ENCODE peak calls at places on chromosomes 7 and 10, in six cellular contexts. One of them, this sample, is unnamed.
A peak's percentile ranks its signal among the peaks of the same experiment; 100 is the strongest.

GRCh38 chr7:20647908-20648776 is 32.7 kb downstream of the ABCB5 start:
- DNase-seq in heart left ventricle: no peak
- DNase-seq in fibroblast of mammary gland: peak; percentile 14
- DNase-seq in GM12865: peak; percentile 49
- DNase-seq in activated B cell treated with CpG ODN at 0.5 μM for 24 hours: no peak
- DNase-seq in fibroblast of the aortic adventitia: peak; percentile 47
- DNase-seq in this sample: no peak

GRCh38 chr10:31940839-31941653 is 12.4 kb upstream of the ARHGAP12 start:
- DNase-seq in fibroblast of mammary gland: peak; percentile 96
- DNase-seq in activated B cell treated with CpG ODN at 0.5 μM for 24 hours: no peak
- DNase-seq in GM12865: no peak
- DNase-seq in heart left ventricle: no peak
- DNase-seq in fibroblast of the aortic adventitia: peak; percentile 89
- DNase-seq in this sample: no peak

GRCh38 chr10:16777473-16778370 is 39.5 kb downstream of the RSU1 start:
- DNase-seq in GM12865: peak; percentile 70
- DNase-seq in fibroblast of mammary gland: peak; percentile 72
- DNase-seq in fibroblast of the aortic adventitia: peak; percentile 73
- DNase-seq in activated B cell treated with CpG ODN at 0.5 μM for 24 hours: no peak
- DNase-seq in heart left ventricle: no peak
- DNase-seq in this sample: no peak

GRCh38 chr7:38229386-38229785 is 44.0 kb downstream of the TARP start:
- DNase-seq in activated B cell treated with CpG ODN at 0.5 μM for 24 hours: no peak
- DNase-seq in fibroblast of the aortic adventitia: peak; percentile 16
- DNase-seq in fibroblast of mammary gland: peak; percentile 71
- DNase-seq in GM12865: no peak
- DNase-seq in heart left ventricle: no peak
- DNase-seq in this sample: no peak

GRCh38 chr7:100951888-100952560 is 2.7 kb downstream of the MUC3A start:
- DNase-seq in fibroblast of mammary gland: no peak
- DNase-seq in GM12865: no peak
- DNase-seq in heart left ventricle: no peak
- DNase-seq in fibroblast of the aortic adventitia: no peak
- DNase-seq in activated B cell treated with CpG ODN at 0.5 μM for 24 hours: no peak
- DNase-seq in this sample: no peak

GRCh38 chr10:95569368-95569767 is 8.2 kb upstream of the SORBS1 start:
- DNase-seq in GM12865: no peak
- DNase-seq in fibroblast of mammary gland: peak; percentile 19
- DNase-seq in heart left ventricle: no peak
- DNase-seq in activated B cell treated with CpG ODN at 0.5 μM for 24 hours: no peak
- DNase-seq in fibroblast of the aortic adventitia: peak; percentile 10
- DNase-seq in this sample: no peak

GRCh38 chr7:34187908-34188307 is 282.6 kb downstream of the BMPER start:
- DNase-seq in fibroblast of mammary gland: peak; percentile 11
- DNase-seq in fibroblast of the aortic adventitia: no peak
- DNase-seq in GM12865: no peak
- DNase-seq in heart left ventricle: no peak
- DNase-seq in activated B cell treated with CpG ODN at 0.5 μM for 24 hours: no peak
- DNase-seq in this sample: no peak

GRCh38 chr7:130210181-130210935 is 2.7 kb downstream of the SSMEM1 start:
- DNase-seq in heart left ventricle: no peak
- DNase-seq in fibroblast of the aortic adventitia: peak; percentile 17
- DNase-seq in fibroblast of mammary gland: peak; percentile 28
- DNase-seq in activated B cell treated with CpG ODN at 0.5 μM for 24 hours: no peak
- DNase-seq in GM12865: no peak
- DNase-seq in this sample: no peak

GRCh38 chr10:88413412-88413811 is 169.7 kb downstream of the RNLS start:
- DNase-seq in fibroblast of mammary gland: no peak
- DNase-seq in fibroblast of the aortic adventitia: no peak
- DNase-seq in heart left ventricle: no peak
- DNase-seq in GM12865: no peak
- DNase-seq in activated B cell treated with CpG ODN at 0.5 μM for 24 hours: no peak
- DNase-seq in this sample: no peak

GRCh38 chr7:92880212-92881090 is 44.1 kb upstream of the CDK6 start:
- DNase-seq in heart left ventricle: no peak
- DNase-seq in GM12865: peak; percentile 63
- DNase-seq in fibroblast of mammary gland: peak; percentile 37
- DNase-seq in fibroblast of the aortic adventitia: peak; percentile 36
- DNase-seq in activated B cell treated with CpG ODN at 0.5 μM for 24 hours: no peak
- DNase-seq in this sample: no peak

GRCh38 chr7:4249241-4249640 is 432.9 kb upstream of the FOXK1 start:
- DNase-seq in GM12865: no peak
- DNase-seq in heart left ventricle: no peak
- DNase-seq in fibroblast of mammary gland: no peak
- DNase-seq in activated B cell treated with CpG ODN at 0.5 μM for 24 hours: no peak
- DNase-seq in fibroblast of the aortic adventitia: no peak
- DNase-seq in this sample: no peak

GRCh38 chr10:105586451-105587098 is 945.5 kb downstream of the SORCS3 start:
- DNase-seq in activated B cell treated with CpG ODN at 0.5 μM for 24 hours: no peak
- DNase-seq in fibroblast of mammary gland: no peak
- DNase-seq in heart left ventricle: no peak
- DNase-seq in fibroblast of the aortic adventitia: peak; percentile 6
- DNase-seq in GM12865: no peak
- DNase-seq in this sample: no peak

GRCh38 chr7:143279186-143280098 is 5.3 kb upstream of the TMEM139 start:
- DNase-seq in GM12865: no peak
- DNase-seq in heart left ventricle: no peak
- DNase-seq in activated B cell treated with CpG ODN at 0.5 μM for 24 hours: no peak
- DNase-seq in fibroblast of mammary gland: peak; percentile 49
- DNase-seq in fibroblast of the aortic adventitia: peak; percentile 74
- DNase-seq in this sample: no peak

GRCh38 chr7:111014074-111014473 is 76.9 kb upstream of the LRRN3 start:
- DNase-seq in fibroblast of mammary gland: no peak
- DNase-seq in heart left ventricle: no peak
- DNase-seq in GM12865: no peak
- DNase-seq in fibroblast of the aortic adventitia: no peak
- DNase-seq in activated B cell treated with CpG ODN at 0.5 μM for 24 hours: no peak
- DNase-seq in this sample: no peak

GRCh38 chr10:66176772-66177171 is 749.1 kb upstream of the LRRTM3 start:
- DNase-seq in fibroblast of the aortic adventitia: no peak
- DNase-seq in heart left ventricle: no peak
- DNase-seq in fibroblast of mammary gland: peak; percentile 5
- DNase-seq in activated B cell treated with CpG ODN at 0.5 μM for 24 hours: no peak
- DNase-seq in GM12865: no peak
- DNase-seq in this sample: no peak

GRCh38 chr10:26378763-26379361 is 59.3 kb upstream of the APBB1IP start:
- DNase-seq in fibroblast of mammary gland: peak; percentile 83
- DNase-seq in activated B cell treated with CpG ODN at 0.5 μM for 24 hours: no peak
- DNase-seq in heart left ventricle: no peak
- DNase-seq in GM12865: no peak
- DNase-seq in fibroblast of the aortic adventitia: peak; percentile 4
- DNase-seq in this sample: no peak

GRCh38 chr7:46032936-46033335 is 111.9 kb upstream of the IGFBP3 start:
- DNase-seq in fibroblast of mammary gland: peak; percentile 44
- DNase-seq in GM12865: no peak
- DNase-seq in activated B cell treated with CpG ODN at 0.5 μM for 24 hours: no peak
- DNase-seq in heart left ventricle: no peak
- DNase-seq in fibroblast of the aortic adventitia: peak; percentile 16
- DNase-seq in this sample: no peak

GRCh38 chr10:34802692-34803091 is 12.4 kb downstream of the PARD3 start:
- DNase-seq in GM12865: no peak
- DNase-seq in heart left ventricle: no peak
- DNase-seq in fibroblast of mammary gland: no peak
- DNase-seq in activated B cell treated with CpG ODN at 0.5 μM for 24 hours: no peak
- DNase-seq in fibroblast of the aortic adventitia: no peak
- DNase-seq in this sample: no peak

GRCh38 chr7:44629825-44630580 is 23.6 kb downstream of the OGDH start:
- DNase-seq in GM12865: peak; percentile 68
- DNase-seq in fibroblast of the aortic adventitia: no peak
- DNase-seq in activated B cell treated with CpG ODN at 0.5 μM for 24 hours: no peak
- DNase-seq in fibroblast of mammary gland: no peak
- DNase-seq in heart left ventricle: no peak
- DNase-seq in this sample: no peak

GRCh38 chr7:106681815-106682495 is 21.0 kb upstream of the CCDC71L start:
- DNase-seq in heart left ventricle: no peak
- DNase-seq in fibroblast of the aortic adventitia: peak; percentile 77
- DNase-seq in GM12865: no peak
- DNase-seq in activated B cell treated with CpG ODN at 0.5 μM for 24 hours: no peak
- DNase-seq in fibroblast of mammary gland: peak; percentile 52
- DNase-seq in this sample: no peak

GRCh38 chr7:1662767-1663166 is 7.3 kb upstream of the ELFN1 start:
- DNase-seq in heart left ventricle: peak; percentile 4
- DNase-seq in GM12865: no peak
- DNase-seq in fibroblast of mammary gland: no peak
- DNase-seq in activated B cell treated with CpG ODN at 0.5 μM for 24 hours: no peak
- DNase-seq in fibroblast of the aortic adventitia: no peak
- DNase-seq in this sample: no peak

GRCh38 chr10:76408646-76409045 is 977.2 kb downstream of the LRMDA start:
- DNase-seq in fibroblast of the aortic adventitia: no peak
- DNase-seq in heart left ventricle: no peak
- DNase-seq in fibroblast of mammary gland: peak; percentile 65
- DNase-seq in GM12865: no peak
- DNase-seq in activated B cell treated with CpG ODN at 0.5 μM for 24 hours: no peak
- DNase-seq in this sample: no peak

DNA sequence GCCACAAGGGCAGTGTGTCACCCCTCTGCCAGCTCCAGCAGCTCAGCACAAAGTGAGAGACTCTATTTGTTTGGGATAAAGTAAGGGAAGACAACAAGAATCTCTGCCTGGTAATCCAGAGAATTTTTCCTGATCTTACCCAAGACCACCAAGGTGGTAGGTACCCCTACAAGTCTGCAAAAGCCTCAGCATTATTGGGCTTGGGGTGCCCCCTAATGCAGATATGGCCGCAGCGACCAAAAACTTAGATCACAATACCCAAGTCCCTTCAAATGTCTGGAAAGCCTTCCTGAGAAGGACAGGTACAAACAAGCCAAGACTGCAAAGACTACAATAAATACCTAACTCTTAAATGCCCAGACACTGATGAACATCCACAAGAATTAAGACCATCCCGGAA is 22.4 kb upstream of the CUL1 start:
- DNase-seq in heart left ventricle: no peak
- DNase-seq in GM12865: no peak
- DNase-seq in activated B cell treated with CpG ODN at 0.5 μM for 24 hours: no peak
- DNase-seq in fibroblast of the aortic adventitia: no peak
- DNase-seq in fibroblast of mammary gland: no peak
- DNase-seq in this sample: no peak
- TF ChIP-seq CTCF in heart left ventricle: no peak
- TF ChIP-seq CTCF in GM12865: no peak
- TF ChIP-seq CTCF in activated B cell treated with CpG ODN at 0.5 μM for 24 hours: no peak
- TF ChIP-seq CTCF in fibroblast of the aortic adventitia: no peak
- TF ChIP-seq CTCF in fibroblast of mammary gland: no peak
- TF ChIP-seq CTCF in this sample: no peak

DNA sequence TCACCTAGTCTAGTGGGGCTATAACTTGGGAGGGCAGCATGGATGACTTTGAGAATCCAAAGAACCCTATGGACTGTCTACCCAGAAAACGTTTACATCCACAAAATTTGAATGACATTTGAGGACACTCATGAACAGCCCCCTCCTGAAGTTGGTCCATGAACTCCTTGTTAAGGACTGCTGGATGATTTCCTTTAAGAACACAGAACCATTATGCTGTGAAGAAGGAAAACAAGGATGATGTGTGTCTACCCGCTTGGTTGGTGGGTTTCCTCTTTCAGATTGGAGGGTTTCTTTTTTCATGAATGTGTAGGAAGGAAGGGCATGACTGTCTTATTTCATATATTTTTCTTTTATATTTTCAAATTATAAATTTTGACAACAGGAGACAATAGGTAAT is 58.3 kb downstream of the ARID5B start:
- DNase-seq in fibroblast of mammary gland: no peak
- DNase-seq in activated B cell treated with CpG ODN at 0.5 μM for 24 hours: no peak
- DNase-seq in fibroblast of the aortic adventitia: no peak
- DNase-seq in GM12865: no peak
- DNase-seq in heart left ventricle: no peak
- DNase-seq in this sample: no peak
- TF ChIP-seq CTCF in fibroblast of mammary gland: no peak
- TF ChIP-seq CTCF in activated B cell treated with CpG ODN at 0.5 μM for 24 hours: no peak
- TF ChIP-seq CTCF in fibroblast of the aortic adventitia: no peak
- TF ChIP-seq CTCF in GM12865: no peak
- TF ChIP-seq CTCF in heart left ventricle: no peak
- TF ChIP-seq CTCF in this sample: no peak

GRCh38 chr7:127251048-127251451 is 1.7 kb downstream of the GRM8 start:
- DNase-seq in fibroblast of mammary gland: no peak
- DNase-seq in heart left ventricle: no peak
- DNase-seq in GM12865: no peak
- DNase-seq in fibroblast of the aortic adventitia: no peak
- DNase-seq in activated B cell treated with CpG ODN at 0.5 μM for 24 hours: no peak
- DNase-seq in this sample: no peak

GRCh38 chr7:127250312-127251047 is 2.3 kb downstream of the GRM8 start:
- DNase-seq in heart left ventricle: no peak
- DNase-seq in GM12865: no peak
- DNase-seq in fibroblast of mammary gland: no peak
- DNase-seq in activated B cell treated with CpG ODN at 0.5 μM for 24 hours: no peak
- DNase-seq in fibroblast of the aortic adventitia: peak; percentile 0
- DNase-seq in this sample: no peak

GRCh38 chr7:127239814-127240213 is 12.9 kb downstream of the GRM8 start:
- DNase-seq in fibroblast of mammary gland: no peak
- DNase-seq in heart left ventricle: no peak
- DNase-seq in activated B cell treated with CpG ODN at 0.5 μM for 24 hours: no peak
- DNase-seq in GM12865: peak; percentile 20
- DNase-seq in fibroblast of the aortic adventitia: no peak
- DNase-seq in this sample: no peak

DNA sequence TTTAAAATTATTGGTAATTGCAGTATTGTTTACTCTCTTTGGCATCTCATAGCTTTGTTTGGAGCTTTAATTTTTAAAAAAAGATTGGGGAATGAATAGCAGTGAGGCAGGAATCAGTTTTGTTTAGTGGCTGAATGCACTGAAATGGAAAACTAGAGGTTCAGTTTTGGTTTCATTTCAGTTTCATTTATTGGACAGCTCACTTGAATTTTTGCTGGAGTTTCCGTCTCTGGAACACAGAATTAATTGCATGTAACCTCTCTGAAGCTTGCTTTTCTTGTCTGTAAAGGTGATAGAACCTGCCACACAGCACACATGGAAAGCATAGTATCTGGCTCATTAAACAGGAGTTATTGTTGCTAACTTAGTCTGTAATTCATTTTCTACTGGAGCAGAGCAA is 7.2 kb downstream of the GRM8 start:
- DNase-seq in activated B cell treated with CpG ODN at 0.5 μM for 24 hours: no peak
- DNase-seq in heart left ventricle: no peak
- DNase-seq in GM12865: no peak
- DNase-seq in fibroblast of the aortic adventitia: no peak
- DNase-seq in fibroblast of mammary gland: no peak
- DNase-seq in this sample: no peak
- TF ChIP-seq CTCF in activated B cell treated with CpG ODN at 0.5 μM for 24 hours: no peak
- TF ChIP-seq CTCF in heart left ventricle: no peak
- TF ChIP-seq CTCF in GM12865: no peak
- TF ChIP-seq CTCF in fibroblast of the aortic adventitia: no peak
- TF ChIP-seq CTCF in fibroblast of mammary gland: no peak
- TF ChIP-seq CTCF in this sample: no peak

DNA sequence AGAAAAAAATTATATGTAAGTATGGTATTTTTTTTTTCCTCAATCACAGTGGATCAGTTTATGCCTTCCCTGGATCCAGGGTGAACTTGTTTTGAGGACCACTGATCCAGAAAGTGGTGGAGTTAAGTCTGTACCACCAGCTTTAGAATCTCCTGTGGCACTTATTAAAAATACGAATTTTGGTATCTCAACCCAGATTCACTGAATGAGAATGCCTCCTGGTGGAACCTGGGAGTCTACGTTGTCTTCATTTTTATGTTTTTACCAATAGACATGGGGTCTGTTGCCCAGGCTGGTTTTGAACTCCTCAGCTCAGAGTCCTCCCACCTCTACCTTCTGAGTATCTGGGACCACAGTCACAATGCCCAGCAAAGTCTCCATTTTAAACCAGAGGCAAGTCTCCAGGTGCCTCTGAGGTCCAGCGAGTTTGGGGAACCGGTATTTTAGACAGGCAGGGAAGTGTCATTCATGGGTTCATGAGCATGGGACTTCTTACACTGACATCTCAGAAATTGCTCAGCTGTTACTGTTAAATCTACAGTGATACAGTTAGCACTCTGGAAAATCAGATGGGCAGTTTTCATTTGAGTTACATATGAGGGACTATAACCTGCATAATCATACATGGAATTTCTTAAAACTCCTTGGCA is 200.9 kb downstream of the AUTS2 start:
- DNase-seq in GM12865: no peak
- DNase-seq in heart left ventricle: no peak
- DNase-seq in activated B cell treated with CpG ODN at 0.5 μM for 24 hours: no peak
- DNase-seq in fibroblast of the aortic adventitia: no peak
- DNase-seq in fibroblast of mammary gland: no peak
- DNase-seq in this sample: no peak
- TF ChIP-seq CTCF in GM12865: no peak
- TF ChIP-seq CTCF in heart left ventricle: no peak
- TF ChIP-seq CTCF in activated B cell treated with CpG ODN at 0.5 μM for 24 hours: no peak
- TF ChIP-seq CTCF in fibroblast of the aortic adventitia: no peak
- TF ChIP-seq CTCF in fibroblast of mammary gland: no peak
- TF ChIP-seq CTCF in this sample: no peak